ENCODE peak calls at places on chromosomes 6 and 20, in nine cellular contexts. One of them, this sample, is unnamed. For H3K4me1, the result is how much of the 10 kb centered on the place peaks cover.

GRCh38 chr6:75444899-75445298 is 48.7 kb downstream of the FILIP1 start:
- DNase-seq in suprapubic skin: no peak
- DNase-seq in thoracic aorta: no peak
- DNase-seq in neural progenitor cell: no peak
- DNase-seq in tibial nerve: no peak
- DNase-seq in PC-9: no peak
- DNase-seq in gastrocnemius medialis: no peak
- DNase-seq in lower lobe of right lung: no peak
- DNase-seq in colonic mucosa: no peak
- DNase-seq in this sample: no peak

GRCh38 chr6:156650896-156651295 is 126.3 kb upstream of the ARID1B start:
- DNase-seq in gastrocnemius medialis: no peak
- DNase-seq in PC-9: no peak
- DNase-seq in neural progenitor cell: no peak
- DNase-seq in thoracic aorta: no peak
- DNase-seq in colonic mucosa: no peak
- DNase-seq in lower lobe of right lung: no peak
- DNase-seq in suprapubic skin: no peak
- DNase-seq in tibial nerve: no peak
- DNase-seq in this sample: no peak

GRCh38 chr6:137536104-137536773 is 42.0 kb upstream of the OLIG3 start:
- DNase-seq in tibial nerve: no peak
- DNase-seq in PC-9: no peak
- DNase-seq in gastrocnemius medialis: no peak
- DNase-seq in neural progenitor cell: no peak
- DNase-seq in lower lobe of right lung: no peak
- DNase-seq in colonic mucosa: no peak
- DNase-seq in thoracic aorta: no peak
- DNase-seq in suprapubic skin: no peak
- DNase-seq in this sample: no peak

GRCh38 chr20:31705598-31706597 is 16.8 kb downstream of the BCL2L1 start:
- DNase-seq in neural progenitor cell: no peak
- DNase-seq in gastrocnemius medialis: no peak
- DNase-seq in PC-9: no peak
- DNase-seq in tibial nerve: no peak
- DNase-seq in thoracic aorta: no peak
- DNase-seq in colonic mucosa: no peak
- DNase-seq in lower lobe of right lung: no peak
- DNase-seq in suprapubic skin: no peak
- DNase-seq in this sample: no peak

GRCh38 chr20:58981564-58982364 is 708 bp downstream of the NELFCD start:
- DNase-seq in lower lobe of right lung: no peak
- DNase-seq in PC-9: no peak
- DNase-seq in tibial nerve: no peak
- DNase-seq in neural progenitor cell: no peak
- DNase-seq in suprapubic skin: peak
- DNase-seq in thoracic aorta: no peak
- DNase-seq in gastrocnemius medialis: no peak
- DNase-seq in colonic mucosa: peak
- DNase-seq in this sample: no peak

GRCh38 chr6:113067612-113068262 is 720.6 kb downstream of the RFPL4B start:
- DNase-seq in neural progenitor cell: no peak
- DNase-seq in colonic mucosa: no peak
- DNase-seq in lower lobe of right lung: no peak
- DNase-seq in gastrocnemius medialis: no peak
- DNase-seq in thoracic aorta: no peak
- DNase-seq in suprapubic skin: no peak
- DNase-seq in PC-9: no peak
- DNase-seq in tibial nerve: no peak
- DNase-seq in this sample: no peak

GRCh38 chr6:150499882-150500312 is 99.8 kb upstream of the PLEKHG1 start:
- DNase-seq in tibial nerve: no peak
- DNase-seq in lower lobe of right lung: no peak
- DNase-seq in gastrocnemius medialis: no peak
- DNase-seq in neural progenitor cell: no peak
- DNase-seq in thoracic aorta: no peak
- DNase-seq in suprapubic skin: no peak
- DNase-seq in PC-9: peak
- DNase-seq in colonic mucosa: no peak
- DNase-seq in this sample: no peak

GRCh38 chr6:149751239-149751638 is 1.7 kb downstream of the PCMT1 start:
- DNase-seq in PC-9: no peak
- DNase-seq in suprapubic skin: no peak
- DNase-seq in thoracic aorta: no peak
- DNase-seq in colonic mucosa: no peak
- DNase-seq in neural progenitor cell: no peak
- DNase-seq in lower lobe of right lung: no peak
- DNase-seq in gastrocnemius medialis: no peak
- DNase-seq in tibial nerve: no peak
- DNase-seq in this sample: no peak

GRCh38 chr6:82686719-82687118 is 323.1 kb downstream of the TPBG start:
- DNase-seq in colonic mucosa: no peak
- DNase-seq in thoracic aorta: no peak
- DNase-seq in neural progenitor cell: no peak
- DNase-seq in suprapubic skin: no peak
- DNase-seq in lower lobe of right lung: no peak
- DNase-seq in gastrocnemius medialis: no peak
- DNase-seq in PC-9: no peak
- DNase-seq in tibial nerve: no peak
- DNase-seq in this sample: no peak

GRCh38 chr6:163324928-163325784 is 89.4 kb upstream of the QKI start:
- DNase-seq in colonic mucosa: no peak
- DNase-seq in thoracic aorta: no peak
- DNase-seq in gastrocnemius medialis: no peak
- DNase-seq in lower lobe of right lung: peak
- DNase-seq in neural progenitor cell: no peak
- DNase-seq in PC-9: peak
- DNase-seq in suprapubic skin: no peak
- DNase-seq in tibial nerve: peak
- DNase-seq in this sample: no peak

GRCh38 chr6:14121936-14122344 is 4.4 kb downstream of the CD83 start:
- DNase-seq in gastrocnemius medialis: no peak
- DNase-seq in lower lobe of right lung: peak
- DNase-seq in suprapubic skin: no peak
- DNase-seq in thoracic aorta: no peak
- DNase-seq in PC-9: no peak
- DNase-seq in tibial nerve: no peak
- DNase-seq in neural progenitor cell: no peak
- DNase-seq in colonic mucosa: no peak
- DNase-seq in this sample: no peak

GRCh38 chr6:10759312-10759839 is 11.8 kb downstream of the TMEM14B start:
- DNase-seq in colonic mucosa: no peak
- DNase-seq in tibial nerve: no peak
- DNase-seq in gastrocnemius medialis: no peak
- DNase-seq in lower lobe of right lung: no peak
- DNase-seq in PC-9: peak
- DNase-seq in suprapubic skin: no peak
- DNase-seq in thoracic aorta: no peak
- DNase-seq in neural progenitor cell: peak
- DNase-seq in this sample: no peak

GRCh38 chr20:2754426-2754825 is 46.0 kb downstream of the CPXM1 start:
- DNase-seq in lower lobe of right lung: no peak
- DNase-seq in tibial nerve: no peak
- DNase-seq in neural progenitor cell: no peak
- DNase-seq in colonic mucosa: no peak
- DNase-seq in thoracic aorta: no peak
- DNase-seq in gastrocnemius medialis: no peak
- DNase-seq in PC-9: no peak
- DNase-seq in suprapubic skin: peak
- DNase-seq in this sample: no peak

GRCh38 chr20:2757001-2757400 is 43.4 kb downstream of the CPXM1 start:
- DNase-seq in PC-9: no peak
- DNase-seq in gastrocnemius medialis: no peak
- DNase-seq in colonic mucosa: no peak
- DNase-seq in suprapubic skin: peak
- DNase-seq in thoracic aorta: no peak
- DNase-seq in tibial nerve: no peak
- DNase-seq in lower lobe of right lung: no peak
- DNase-seq in neural progenitor cell: no peak
- DNase-seq in this sample: no peak

GRCh38 chr20:2755451-2756055 is 44.9 kb downstream of the CPXM1 start:
- DNase-seq in suprapubic skin: peak
- DNase-seq in PC-9: no peak
- DNase-seq in colonic mucosa: no peak
- DNase-seq in tibial nerve: no peak
- DNase-seq in thoracic aorta: no peak
- DNase-seq in neural progenitor cell: no peak
- DNase-seq in lower lobe of right lung: no peak
- DNase-seq in gastrocnemius medialis: no peak
- DNase-seq in this sample: no peak

GRCh38 chr20:2757969-2758368 is 42.5 kb downstream of the CPXM1 start:
- DNase-seq in gastrocnemius medialis: no peak
- DNase-seq in neural progenitor cell: no peak
- DNase-seq in thoracic aorta: no peak
- DNase-seq in tibial nerve: no peak
- DNase-seq in colonic mucosa: no peak
- DNase-seq in PC-9: no peak
- DNase-seq in lower lobe of right lung: no peak
- DNase-seq in suprapubic skin: peak
- DNase-seq in this sample: no peak

GRCh38 chr20:2756056-2756611 is 44.3 kb downstream of the CPXM1 start:
- DNase-seq in suprapubic skin: peak
- DNase-seq in thoracic aorta: no peak
- DNase-seq in neural progenitor cell: peak
- DNase-seq in colonic mucosa: no peak
- DNase-seq in gastrocnemius medialis: no peak
- DNase-seq in PC-9: no peak
- DNase-seq in tibial nerve: no peak
- DNase-seq in lower lobe of right lung: no peak
- DNase-seq in this sample: no peak
- TF ChIP-seq CTCF in suprapubic skin: no peak
- TF ChIP-seq CTCF in thoracic aorta: peak
- TF ChIP-seq CTCF in neural progenitor cell: peak
- TF ChIP-seq CTCF in colonic mucosa: no peak
- TF ChIP-seq CTCF in gastrocnemius medialis: no peak
- TF ChIP-seq CTCF in PC-9: peak
- TF ChIP-seq CTCF in tibial nerve: peak
- TF ChIP-seq CTCF in lower lobe of right lung: peak
- TF ChIP-seq CTCF in this sample: peak

GRCh38 chr6:167233490-167233889 is 57.6 kb upstream of the UNC93A start:
- DNase-seq in colonic mucosa: no peak
- DNase-seq in neural progenitor cell: no peak
- DNase-seq in lower lobe of right lung: no peak
- DNase-seq in tibial nerve: no peak
- DNase-seq in gastrocnemius medialis: no peak
- DNase-seq in thoracic aorta: no peak
- DNase-seq in PC-9: no peak
- DNase-seq in suprapubic skin: no peak
- DNase-seq in this sample: no peak
- H3K4me3 ChIP-seq in colonic mucosa: no peak
- H3K4me3 ChIP-seq in neural progenitor cell: no peak
- H3K4me3 ChIP-seq in lower lobe of right lung: no peak
- H3K4me3 ChIP-seq in tibial nerve: no peak
- H3K4me3 ChIP-seq in gastrocnemius medialis: no peak
- H3K4me3 ChIP-seq in thoracic aorta: no peak
- H3K4me3 ChIP-seq in PC-9: no peak
- H3K4me3 ChIP-seq in suprapubic skin: no peak
- H3K4me3 ChIP-seq in this sample: no peak

GRCh38 chr6:69820018-69820417 is 23.2 kb upstream of the LMBRD1 start:
- DNase-seq in lower lobe of right lung: no peak
- DNase-seq in neural progenitor cell: no peak
- DNase-seq in PC-9: no peak
- DNase-seq in colonic mucosa: no peak
- DNase-seq in suprapubic skin: no peak
- DNase-seq in tibial nerve: no peak
- DNase-seq in gastrocnemius medialis: no peak
- DNase-seq in thoracic aorta: no peak
- DNase-seq in this sample: no peak
- H3K4me1 ChIP-seq in lower lobe of right lung: under half
- H3K4me1 ChIP-seq in neural progenitor cell: under half
- H3K4me1 ChIP-seq in PC-9: under half
- H3K4me1 ChIP-seq in colonic mucosa: under half
- H3K4me1 ChIP-seq in suprapubic skin: under half
- H3K4me1 ChIP-seq in tibial nerve: under half
- H3K4me1 ChIP-seq in gastrocnemius medialis: under half
- H3K4me1 ChIP-seq in thoracic aorta: under half
- H3K4me1 ChIP-seq in this sample: under half

GRCh38 chr6:42993445-42993844 is 9.1 kb downstream of the PPP2R5D start:
- DNase-seq in PC-9: no peak
- DNase-seq in tibial nerve: no peak
- DNase-seq in colonic mucosa: no peak
- DNase-seq in lower lobe of right lung: no peak
- DNase-seq in suprapubic skin: no peak
- DNase-seq in gastrocnemius medialis: no peak
- DNase-seq in thoracic aorta: no peak
- DNase-seq in neural progenitor cell: no peak
- DNase-seq in this sample: no peak

GRCh38 chr6:43001843-43002242 is 11.9 kb downstream of the MEA1 start:
- DNase-seq in thoracic aorta: no peak
- DNase-seq in lower lobe of right lung: no peak
- DNase-seq in tibial nerve: no peak
- DNase-seq in colonic mucosa: no peak
- DNase-seq in suprapubic skin: no peak
- DNase-seq in neural progenitor cell: no peak
- DNase-seq in gastrocnemius medialis: no peak
- DNase-seq in PC-9: no peak
- DNase-seq in this sample: no peak

DNA sequence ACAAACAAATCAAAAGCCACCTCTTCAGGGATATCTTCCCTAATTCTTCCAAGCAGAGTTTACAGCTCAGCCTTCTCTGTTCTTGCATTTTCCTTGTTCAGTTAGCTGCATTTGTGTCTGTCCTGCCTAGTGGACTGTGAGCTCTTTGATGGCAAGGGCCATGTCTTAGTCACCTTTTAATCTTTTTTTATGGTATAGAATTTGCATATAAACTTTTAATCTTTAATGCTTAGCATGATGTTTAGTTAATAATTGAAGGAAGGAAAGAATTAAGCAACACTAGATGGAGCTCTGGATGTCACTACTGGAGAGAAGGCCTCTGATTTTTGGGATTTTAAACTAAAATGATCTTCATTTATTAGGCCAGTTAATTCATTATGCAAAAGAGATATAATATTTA is 12.1 kb downstream of the PPP2R5D start:
- DNase-seq in thoracic aorta: no peak
- DNase-seq in PC-9: no peak
- DNase-seq in lower lobe of right lung: no peak
- DNase-seq in neural progenitor cell: no peak
- DNase-seq in suprapubic skin: no peak
- DNase-seq in colonic mucosa: no peak
- DNase-seq in tibial nerve: no peak
- DNase-seq in gastrocnemius medialis: no peak
- DNase-seq in this sample: no peak
- TF ChIP-seq CTCF in thoracic aorta: no peak
- TF ChIP-seq CTCF in PC-9: no peak
- TF ChIP-seq CTCF in lower lobe of right lung: no peak
- TF ChIP-seq CTCF in neural progenitor cell: no peak
- TF ChIP-seq CTCF in suprapubic skin: no peak
- TF ChIP-seq CTCF in colonic mucosa: no peak
- TF ChIP-seq CTCF in tibial nerve: no peak
- TF ChIP-seq CTCF in gastrocnemius medialis: no peak
- TF ChIP-seq CTCF in this sample: no peak

This sample was measured in upper lobe of right lung.